ENCODE peak calls at places on chromosomes 7 and 10, in ten cellular contexts. S is suprapubic skin, G is HCT116, Q is GM12891, Z is Peyer's patch, K is transverse colon, V is IMR-90, F is stomach, C is A549, M is spleen. Y is an unnamed sample.

GRCh38 chr7:137996386-137996851 is 5.5 kb downstream of the CREB3L2 start:
- DNase-seq in S (peak; percentile 73), G (no peak), Q (no peak), Z (no peak), K (no peak), V (peak; percentile 68), F (peak; percentile 34), C (no peak), M (no peak), Y (no peak)

GRCh38 chr7:140723002-140723401 is 26.5 kb downstream of the NDUFB2 start:
- DNase-seq in S (no peak), G (no peak), Q (no peak), Z (no peak), K (no peak), V (no peak), F (no peak), C (no peak), M (no peak), Y (no peak)

GRCh38 chr10:102781921-102782542 is 38.3 kb downstream of the WBP1L start:
- DNase-seq in S (no peak), G (no peak), Q (no peak), Z (no peak), K (no peak), V (peak; percentile 65), F (no peak), C (no peak), M (no peak), Y (peak; percentile 30)

GRCh38 chr10:84308481-84309304 is 19.7 kb upstream of the CCSER2 start:
- DNase-seq in S (no peak), G (no peak), Q (no peak), Z (peak; percentile 73), K (peak; percentile 51), V (peak; percentile 92), F (peak; percentile 49), C (no peak), M (no peak), Y (peak; percentile 24)

GRCh38 chr7:87218941-87219544 is 489 bp downstream of the TMEM243 start:
- DNase-seq in S (peak; percentile 84), G (no peak), Q (peak; percentile 23), Z (peak; percentile 82), K (peak; percentile 59), V (peak; percentile 34), F (peak; percentile 62), C (peak; percentile 50), M (peak; percentile 89), Y (no peak)

GRCh38 chr10:91907033-91907594 is 2.2 kb downstream of the FGFBP3 start:
- DNase-seq in S (no peak), G (no peak), Q (no peak), Z (no peak), K (no peak), V (no peak), F (no peak), C (no peak), M (no peak), Y (no peak)

GRCh38 chr7:65746398-65746669 is 126.5 kb upstream of the VKORC1L1 start:
- DNase-seq in S (no peak), G (no peak), Q (no peak), Z (no peak), K (no peak), V (peak; percentile 72), F (no peak), C (peak; percentile 71), M (no peak), Y (no peak)

GRCh38 chr7:80634505-80634904 is 3.9 kb upstream of the CD36 start:
- DNase-seq in S (no peak), G (no peak), Q (no peak), Z (no peak), K (no peak), V (peak; percentile 93), F (no peak), C (peak; percentile 46), M (no peak), Y (no peak)

GRCh38 chr7:122046402-122046801 is 97.6 kb downstream of the AASS start:
- DNase-seq in S (no peak), G (no peak), Q (no peak), Z (no peak), K (no peak), V (no peak), F (no peak), C (no peak), M (no peak), Y (no peak)

GRCh38 chr7:47303695-47304453 is 278.0 kb downstream of the TNS3 start:
- DNase-seq in S (no peak), G (no peak), Q (no peak), Z (no peak), K (no peak), V (no peak), F (no peak), C (no peak), M (no peak), Y (no peak)

GRCh38 chr7:133053321-133053891 is 28.5 kb downstream of the CHCHD3 start:
- DNase-seq in S (peak; percentile 65), G (no peak), Q (no peak), Z (no peak), K (no peak), V (peak; percentile 97), F (no peak), C (peak; percentile 22), M (no peak), Y (peak; percentile 39)

GRCh38 chr7:36513393-36513792 is 123.7 kb downstream of the ANLN start:
- DNase-seq in S (no peak), G (no peak), Q (no peak), Z (no peak), K (no peak), V (no peak), F (no peak), C (no peak), M (no peak), Y (no peak)

GRCh38 chr7:6306471-6306870 is 34.0 kb upstream of the CYTH3 start:
- DNase-seq in S (no peak), G (peak; percentile 59), Q (no peak), Z (no peak), K (no peak), V (peak; percentile 74), F (no peak), C (peak; percentile 86), M (no peak), Y (peak; percentile 83)

GRCh38 chr7:121262221-121262620 is 66.6 kb upstream of the WNT16 start:
- DNase-seq in S (no peak), G (no peak), Q (no peak), Z (no peak), K (no peak), V (peak; percentile 64), F (no peak), C (no peak), M (no peak), Y (no peak)

GRCh38 chr7:117008849-117009531 is 55.7 kb downstream of the ST7 start:
- DNase-seq in S (no peak), G (no peak), Q (no peak), Z (no peak), K (no peak), V (peak; percentile 69), F (no peak), C (no peak), M (no peak), Y (no peak)

GRCh38 chr7:33612434-33612833 is 292.9 kb upstream of the BMPER start:
- DNase-seq in S (no peak), G (no peak), Q (no peak), Z (no peak), K (no peak), V (no peak), F (no peak), C (no peak), M (no peak), Y (no peak)

GRCh38 chr7:151133266-151133985 is 34.1 kb downstream of the GBX1 start:
- DNase-seq in S (no peak), G (no peak), Q (no peak), Z (no peak), K (no peak), V (no peak), F (no peak), C (no peak), M (peak; percentile 45), Y (no peak)

GRCh38 chr10:3067045-3067858 is at the start of gene PFKP:
- DNase-seq in S (peak; percentile 72), G (no peak), Q (peak; percentile 65), Z (peak; percentile 76), K (peak; percentile 58), V (no peak), F (no peak), C (peak; percentile 49), M (peak; percentile 88), Y (peak; percentile 32)
- TF ChIP-seq POLR2A in S (no peak), G (peak; percentile 72), Q (peak; percentile 34), Z (peak; percentile 62), K (peak; percentile 67), V (peak; percentile 94), F (no peak), C (peak; percentile 78), M (no peak), Y (peak; percentile 71)

GRCh38 chr10:7795605-7796004 is 7.6 kb downstream of the ATP5F1C start:
- DNase-seq in S (no peak), G (no peak), Q (no peak), Z (no peak), K (no peak), V (peak; percentile 51), F (no peak), C (no peak), M (no peak), Y (no peak)
- TF ChIP-seq POLR2A in S (no peak), G (no peak), Q (no peak), Z (no peak), K (no peak), V (no peak), F (no peak), C (no peak), M (no peak), Y (no peak)

GRCh38 chr7:55478700-55479099 is 93.6 kb downstream of the VOPP1 start:
- DNase-seq in S (no peak), G (no peak), Q (no peak), Z (no peak), K (no peak), V (no peak), F (no peak), C (no peak), M (peak; percentile 51), Y (no peak)

GRCh38 chr7:55474944-55475911 is 97.1 kb downstream of the VOPP1 start:
- DNase-seq in S (no peak), G (no peak), Q (no peak), Z (peak; percentile 41), K (no peak), V (no peak), F (peak; percentile 17), C (no peak), M (peak; percentile 70), Y (no peak)

GRCh38 chr7:55476071-55476803 is 96.1 kb downstream of the VOPP1 start:
- DNase-seq in S (no peak), G (no peak), Q (no peak), Z (peak; percentile 40), K (no peak), V (peak; percentile 88), F (no peak), C (no peak), M (peak; percentile 57), Y (peak; percentile 79)

GRCh38 chr7:55477781-55478374 is 94.4 kb downstream of the VOPP1 start:
- DNase-seq in S (peak; percentile 41), G (no peak), Q (no peak), Z (peak; percentile 45), K (no peak), V (peak; percentile 96), F (no peak), C (no peak), M (peak; percentile 55), Y (peak; percentile 95)

GRCh38 chr7:55476852-55477780 is 95.2 kb downstream of the VOPP1 start:
- DNase-seq in S (no peak), G (no peak), Q (no peak), Z (peak; percentile 38), K (no peak), V (no peak), F (no peak), C (no peak), M (peak; percentile 58), Y (no peak)
- TF ChIP-seq POLR2A in S (no peak), G (no peak), Q (no peak), Z (no peak), K (no peak), V (no peak), F (no peak), C (no peak), M (no peak), Y (no peak)

GRCh38 chr7:73827568-73828106 is 3.2 kb upstream of the CLDN4 start:
- DNase-seq in S (no peak), G (peak; percentile 87), Q (no peak), Z (peak; percentile 90), K (peak; percentile 91), V (no peak), F (peak; percentile 89), C (peak; percentile 69), M (no peak), Y (no peak)
- TF ChIP-seq POLR2A in S (no peak), G (peak; percentile 23), Q (no peak), Z (peak; percentile 39), K (peak; percentile 42), V (no peak), F (no peak), C (no peak), M (no peak), Y (no peak)